ENCODE peak calls at places on chromosome 7, in five cellular contexts. W, F, R, L and N are unnamed samples.

GRCh38 chr7:117775826-117776623 is 97.2 kb downstream of the CTTNBP2 start:
- DNase-seq in L (no peak), R (no peak), W (no peak), F (no peak), N (no peak)

GRCh38 chr7:5495581-5496375 is 72.1 kb upstream of the TNRC18 start:
- DNase-seq in R (peak), L (no peak), W (no peak), F (no peak), N (no peak)

GRCh38 chr7:15678646-15679045 is 7.8 kb downstream of the MEOX2 start:
- DNase-seq in R (no peak), F (no peak), W (no peak), L (no peak), N (no peak)

GRCh38 chr7:7183061-7183832 is 903 bp downstream of the C1GALT1 start:
- DNase-seq in L (peak), W (peak), R (peak), F (peak), N (peak)

GRCh38 chr7:76065016-76065612 is 17.2 kb downstream of the MDH2 start:
- DNase-seq in R (no peak), F (no peak), W (no peak), L (no peak), N (no peak)

GRCh38 chr7:3114917-3115316 is 71.2 kb upstream of the CARD11 start:
- DNase-seq in F (no peak), R (no peak), W (no peak), L (no peak), N (no peak)

GRCh38 chr7:38628630-38629385 is 2.4 kb downstream of the AMPH start:
- DNase-seq in R (peak), F (no peak), W (no peak), L (peak), N (no peak)

GRCh38 chr7:73865738-73866445 is 4.9 kb downstream of the TMEM270 start:
- DNase-seq in F (peak), W (peak), R (peak), L (peak), N (peak)

GRCh38 chr7:116610210-116610609 is 61.8 kb upstream of the MET start:
- DNase-seq in W (no peak), F (no peak), L (peak), R (peak), N (no peak)

GRCh38 chr7:91713669-91714068 is 166.8 kb downstream of the MTERF1 start:
- DNase-seq in W (no peak), L (no peak), F (no peak), R (peak), N (no peak)

GRCh38 chr7:22572937-22573336 is 72.9 kb upstream of the STEAP1B start:
- DNase-seq in W (no peak), R (peak), L (peak), F (no peak), N (no peak)

GRCh38 chr7:142806021-142806353 is 35.2 kb downstream of the PRSS2 start:
- DNase-seq in F (no peak), W (no peak), R (no peak), L (no peak), N (no peak)
- H3K4me3 ChIP-seq in F (no peak), W (no peak), R (no peak), L (no peak), N (no peak)

GRCh38 chr7:143363011-143363937 is 761 bp upstream of the FAM131B start:
- DNase-seq in W (no peak), L (no peak), R (no peak), F (no peak), N (no peak)

GRCh38 chr7:143359769-143360168 is 2.7 kb downstream of the FAM131B start:
- DNase-seq in L (no peak), W (no peak), R (no peak), F (no peak), N (no peak)

GRCh38 chr7:143361552-143362125 is 874 bp downstream of the FAM131B start:
- DNase-seq in F (peak), W (no peak), R (no peak), L (peak), N (peak)

GRCh38 chr7:143362126-143362961 is at the start of gene FAM131B:
- DNase-seq in L (peak), R (no peak), F (peak), W (no peak), N (peak)

GRCh38 chr7:143360788-143361551 is 1.5 kb downstream of the FAM131B start:
- DNase-seq in R (no peak), W (no peak), F (peak), L (no peak), N (peak)
- TF ChIP-seq EZH2phosphoT487 in R (no peak), W (no peak), F (no peak), L (no peak), N (no peak)

GRCh38 chr7:156778668-156779067 is 114.3 kb downstream of the LMBR1 start:
- DNase-seq in L (peak), F (no peak), W (no peak), R (no peak), N (no peak)

GRCh38 chr7:156783864-156784263 is 109.1 kb downstream of the LMBR1 start:
- DNase-seq in W (no peak), R (no peak), L (peak), F (no peak), N (no peak)

GRCh38 chr7:156781972-156782371 is 111.0 kb downstream of the LMBR1 start:
- DNase-seq in W (no peak), F (no peak), R (no peak), L (no peak), N (no peak)

GRCh38 chr7:156778201-156778600 is 114.8 kb downstream of the LMBR1 start:
- DNase-seq in F (no peak), W (no peak), R (peak), L (peak), N (no peak)

DNA sequence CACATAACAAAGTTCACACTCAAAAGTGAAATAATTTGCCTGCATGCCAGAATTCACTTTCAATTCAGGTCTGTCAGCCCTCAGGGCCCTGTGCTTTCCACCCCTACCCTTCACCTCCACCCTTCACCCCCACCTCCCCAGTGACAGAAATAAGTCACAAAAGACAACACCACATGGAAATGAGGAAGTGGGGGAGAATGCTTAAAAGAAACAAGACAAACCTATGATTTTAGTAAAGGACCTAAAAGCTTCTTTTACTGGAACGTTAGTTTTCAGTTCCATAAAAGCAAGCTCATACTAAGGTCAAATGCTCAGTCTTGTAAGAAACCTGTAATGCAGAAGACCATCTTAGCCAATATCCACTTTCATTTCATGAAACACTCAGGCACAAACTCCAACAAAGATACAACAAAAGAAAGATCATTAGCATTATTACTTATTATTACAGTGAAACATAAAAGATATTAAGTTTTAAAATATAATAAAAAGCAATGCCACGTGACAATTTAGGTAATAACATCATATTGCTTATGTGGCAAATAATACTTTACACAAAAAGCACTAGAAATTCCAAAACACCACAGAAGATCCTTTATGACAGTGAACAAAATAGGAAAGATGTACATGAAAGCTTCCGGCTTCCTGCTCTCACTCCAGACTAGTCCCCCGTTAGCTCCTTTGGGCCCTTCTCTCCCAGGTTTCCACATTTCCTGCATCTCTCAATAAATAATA is 112.1 kb downstream of the LMBR1 start:
- DNase-seq in F (no peak), L (no peak), R (no peak), W (no peak), N (no peak)
- H3K4me3 ChIP-seq in F (no peak), L (no peak), R (no peak), W (no peak), N (no peak)

GRCh38 chr7:151597541-151597940 is 77.8 kb upstream of the RHEB start:
- DNase-seq in W (no peak), R (no peak), F (no peak), L (no peak), N (no peak)

GRCh38 chr7:151592330-151592729 is 72.6 kb upstream of the RHEB start:
- DNase-seq in L (no peak), W (no peak), R (no peak), F (no peak), N (no peak)

GRCh38 chr7:151592868-151593486 is 73.3 kb upstream of the RHEB start:
- DNase-seq in R (peak), F (no peak), L (peak), W (no peak), N (no peak)

GRCh38 chr7:151598045-151598444 is 78.3 kb upstream of the RHEB start:
- DNase-seq in L (peak), R (peak), W (no peak), F (no peak), N (no peak)

DNA sequence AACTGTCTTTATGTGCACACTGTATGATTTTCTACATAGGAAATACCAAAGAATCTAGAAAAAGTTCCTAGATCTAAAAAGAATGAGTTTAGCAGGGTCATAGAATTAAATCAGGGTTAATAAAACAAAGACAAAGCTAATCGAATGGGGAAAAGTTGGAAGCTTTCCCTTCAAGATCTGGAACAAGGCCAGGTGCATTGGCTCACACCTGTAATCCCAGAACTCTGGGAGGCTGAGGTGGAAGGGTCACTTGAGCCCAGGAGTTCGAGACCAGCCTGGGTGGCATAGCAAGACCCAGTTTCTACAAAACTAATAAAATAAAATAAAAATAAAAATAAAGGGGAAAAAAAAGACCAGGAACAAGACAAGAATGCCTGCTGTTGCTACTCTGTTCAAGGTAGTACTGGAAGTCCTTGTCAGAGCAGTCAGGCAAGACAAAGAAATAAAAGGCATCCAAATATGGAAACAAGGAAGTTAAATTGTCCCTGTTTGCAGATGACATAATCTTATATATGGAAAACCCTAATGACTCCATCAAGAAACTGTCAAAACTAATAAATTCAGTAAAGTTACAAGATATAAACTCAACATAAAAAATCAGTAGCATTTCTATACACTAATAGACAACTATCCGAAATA is 76.1 kb upstream of the RHEB start:
- DNase-seq in R (no peak), W (no peak), L (no peak), F (no peak), N (no peak)
- TF ChIP-seq EZH2phosphoT487 in R (no peak), W (no peak), L (no peak), F (no peak), N (no peak)

DNA sequence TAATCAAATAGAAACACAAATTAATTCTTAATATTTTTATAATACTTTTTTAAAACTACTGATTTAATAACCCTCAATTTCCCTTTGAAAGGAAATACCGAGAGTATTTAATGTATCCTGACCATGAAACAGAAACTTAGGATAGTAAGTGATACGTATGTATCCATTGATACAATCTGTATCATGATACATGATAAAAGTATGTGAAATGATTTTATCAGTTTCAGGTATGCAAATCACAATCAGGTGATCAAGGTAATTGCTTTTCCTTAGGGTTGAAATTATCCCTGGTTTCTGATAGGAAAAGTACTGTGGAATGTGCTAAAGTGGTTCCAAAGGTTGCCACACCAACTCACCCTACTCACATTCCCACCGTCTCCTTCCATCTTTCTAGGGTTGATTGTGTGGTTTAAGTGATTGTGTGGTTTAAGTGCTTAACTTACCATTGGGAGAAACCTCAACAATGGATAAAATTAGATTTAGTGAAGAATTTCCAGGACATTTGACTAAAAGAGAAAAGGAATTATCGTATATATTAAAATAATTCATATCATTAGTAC is 138.3 kb downstream of the LRRN3 start:
- DNase-seq in L (no peak), R (no peak), F (no peak), W (no peak), N (peak)
- H3K4me3 ChIP-seq in L (no peak), R (no peak), F (no peak), W (no peak), N (no peak)

GRCh38 chr7:127678947-127679346 is 27.0 kb downstream of the SND1 start:
- DNase-seq in L (peak), F (no peak), W (no peak), R (no peak), N (no peak)

GRCh38 chr7:127680983-127681382 is 29.0 kb downstream of the SND1 start:
- DNase-seq in F (no peak), R (no peak), W (no peak), L (no peak), N (no peak)

GRCh38 chr7:127677433-127678230 is 25.6 kb downstream of the SND1 start:
- DNase-seq in R (no peak), F (no peak), W (no peak), L (no peak), N (no peak)

GRCh38 chr7:127675716-127676115 is 23.7 kb downstream of the SND1 start:
- DNase-seq in F (no peak), L (no peak), R (no peak), W (no peak), N (no peak)

DNA sequence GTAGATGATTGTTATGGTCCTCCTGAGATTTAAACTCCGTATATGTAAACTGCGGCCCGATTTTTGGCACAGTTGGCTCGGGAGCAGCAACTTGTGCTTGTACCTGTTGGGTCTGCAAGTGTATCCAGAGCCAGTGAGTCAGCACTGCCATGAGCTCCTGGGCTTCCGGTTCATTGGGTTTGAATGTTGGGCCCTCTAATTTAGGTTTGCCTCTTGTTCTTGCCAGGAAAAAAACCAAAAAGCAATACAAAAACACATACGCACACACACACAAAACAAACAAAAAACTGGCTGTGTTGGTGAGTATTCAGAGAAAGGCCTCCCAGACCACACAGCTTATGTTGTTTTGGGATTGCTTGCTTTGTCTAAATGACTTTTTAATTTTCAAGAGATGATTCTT is 26.3 kb downstream of the SND1 start:
- DNase-seq in R (peak), W (no peak), L (no peak), F (peak), N (no peak)
- TF ChIP-seq EZH2phosphoT487 in R (no peak), W (no peak), L (no peak), F (no peak), N (no peak)

DNA sequence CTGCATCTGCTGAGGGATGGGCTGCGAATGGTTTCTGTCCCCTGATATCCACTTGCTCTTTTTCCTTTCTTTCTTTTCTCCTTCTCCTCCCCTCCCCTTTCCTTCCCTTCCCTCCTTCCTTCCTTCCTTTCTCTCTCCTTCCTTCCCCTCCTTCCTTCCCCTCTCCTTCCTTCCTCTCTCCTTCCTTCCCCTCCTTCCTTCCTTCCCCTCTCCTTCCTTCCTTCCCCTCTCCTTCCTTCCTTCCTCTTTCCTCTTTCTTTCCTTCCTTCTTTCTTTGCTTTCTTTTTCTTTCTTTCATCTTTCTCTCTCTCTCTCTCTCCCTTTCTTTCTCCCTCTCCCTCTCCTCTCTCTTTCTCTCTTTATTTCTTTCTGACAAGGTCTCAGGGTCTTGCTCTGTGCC is 20.2 kb upstream of the SPDYE1 start:
- DNase-seq in F (no peak), R (no peak), W (no peak), L (no peak), N (no peak)
- H3K4me3 ChIP-seq in F (no peak), R (no peak), W (no peak), L (no peak), N (no peak)

DNA sequence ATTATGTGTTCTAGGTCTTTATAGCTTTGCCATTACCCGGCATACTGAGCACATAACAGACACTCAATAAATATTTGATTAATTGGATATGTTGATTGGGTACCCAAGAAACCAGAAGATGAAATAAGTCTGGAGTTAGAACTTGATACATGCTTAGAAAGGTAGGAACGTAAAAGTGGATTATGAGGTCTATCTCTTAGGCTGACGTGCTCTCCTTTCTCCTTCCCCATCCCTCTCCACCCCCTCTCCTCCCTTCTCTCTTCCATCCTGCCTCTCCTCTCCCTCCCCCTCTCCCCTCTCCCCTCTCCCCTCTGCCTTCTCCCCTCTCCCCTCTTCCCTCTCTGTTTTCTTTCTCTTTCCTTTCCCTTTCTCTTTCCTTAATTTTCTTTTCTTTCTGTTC is 34.0 kb downstream of the AUTS2 start:
- DNase-seq in W (no peak), F (no peak), R (no peak), L (no peak), N (no peak)
- TF ChIP-seq EZH2phosphoT487 in W (no peak), F (no peak), R (no peak), L (no peak), N (no peak)